ENCODE peak calls at places on chromosomes 2 and 18, in five cellular contexts. H, P, G, U and L are unnamed samples.

GRCh38 chr2:38947241-38948239 is 57.9 kb downstream of the ARHGEF33 start:
- DNase-seq in P (peak; percentile 60), H (peak; percentile 80), U (peak; percentile 85), G (peak; percentile 94), L (peak; percentile 77)

GRCh38 chr2:210502997-210503621 is 26.6 kb upstream of the LANCL1 start:
- DNase-seq in H (peak; percentile 16), U (peak; percentile 51), G (peak; percentile 52), P (peak; percentile 13), L (peak; percentile 75)

GRCh38 chr2:226011716-226012115 is 612.2 kb downstream of the NYAP2 start:
- DNase-seq in H (no peak), U (no peak), G (no peak), P (no peak), L (no peak)

GRCh38 chr2:46929612-46930011 is 14.0 kb upstream of the MCFD2 start:
- DNase-seq in H (no peak), G (no peak), U (no peak), P (no peak), L (no peak)

GRCh38 chr2:52077159-52077558 is 1045.2 kb upstream of the NRXN1 start:
- DNase-seq in H (no peak), P (no peak), U (no peak), G (no peak), L (no peak)

GRCh38 chr2:233912799-233913423 is 4.3 kb upstream of the TRPM8 start:
- DNase-seq in G (peak; percentile 48), P (no peak), U (peak; percentile 7), H (peak; percentile 70), L (no peak)

GRCh38 chr2:6203297-6203959 is 511.2 kb downstream of the SOX11 start:
- DNase-seq in H (no peak), P (no peak), G (no peak), U (no peak), L (no peak)

GRCh38 chr18:28087173-28087563 is 89.8 kb downstream of the CDH2 start:
- DNase-seq in H (no peak), G (no peak), U (no peak), P (no peak), L (no peak)

GRCh38 chr2:26988165-26988879 is 17.9 kb downstream of the MAPRE3 start:
- DNase-seq in G (no peak), H (no peak), P (no peak), U (peak; percentile 88), L (no peak)

GRCh38 chr2:7427293-7428060 is 510.3 kb downstream of the RNF144A start:
- DNase-seq in G (peak; percentile 67), H (peak; percentile 66), U (peak; percentile 49), P (no peak), L (peak; percentile 96)

GRCh38 chr2:120203341-120204021 is 19.7 kb downstream of the TMEM185B start:
- DNase-seq in P (no peak), U (no peak), G (no peak), H (no peak), L (no peak)

GRCh38 chr2:85501244-85501643 is 37.7 kb upstream of the MAT2A start:
- DNase-seq in P (no peak), G (peak; percentile 28), H (no peak), U (no peak), L (no peak)

GRCh38 chr18:24611075-24611474 is 150.6 kb downstream of the HRH4 start:
- DNase-seq in U (no peak), G (no peak), P (no peak), H (peak; percentile 40), L (no peak)

GRCh38 chr2:120619579-120619978 is 116.1 kb upstream of the GLI2 start:
- DNase-seq in H (no peak), U (no peak), P (no peak), G (no peak), L (no peak)